ENCODE peak calls at places on chromosomes 13 and 19, in seven cellular contexts. R, V, Y, J, X, Q and T are unnamed samples.

GRCh38 chr13:33032037-33032625 is 15.9 kb downstream of the KL start:
- DNase-seq in R (no peak), V (no peak), Y (no peak), J (no peak), X (peak), Q (no peak), T (no peak)

GRCh38 chr19:41801031-41801430 is 4.6 kb downstream of the CEACAM3 start:
- DNase-seq in R (no peak), V (no peak), Y (no peak), J (no peak), X (no peak), Q (no peak), T (peak)

GRCh38 chr13:47794963-47795362 is 206.1 kb downstream of the SUCLA2 start:
- DNase-seq in R (no peak), V (no peak), Y (no peak), J (peak), X (no peak), Q (no peak), T (no peak)

GRCh38 chr13:23381877-23382276 is 51.6 kb downstream of the SACS start:
- DNase-seq in R (no peak), V (no peak), Y (no peak), J (no peak), X (no peak), Q (no peak), T (no peak)

GRCh38 chr13:95136638-95137037 is 164.6 kb downstream of the ABCC4 start:
- DNase-seq in R (no peak), V (no peak), Y (no peak), J (no peak), X (no peak), Q (no peak), T (no peak)

GRCh38 chr19:495440-496332 is 600 bp upstream of the MADCAM1 start:
- DNase-seq in R (no peak), V (no peak), Y (no peak), J (peak), X (peak), Q (no peak), T (no peak)

GRCh38 chr13:28355822-28356371 is 139.0 kb downstream of the FLT1 start:
- DNase-seq in R (no peak), V (no peak), Y (no peak), J (peak), X (no peak), Q (no peak), T (no peak)

GRCh38 chr13:107370036-107370785 is 802.3 kb upstream of the ARGLU1 start:
- DNase-seq in R (no peak), V (no peak), Y (no peak), J (no peak), X (no peak), Q (no peak), T (no peak)

GRCh38 chr13:22938576-22938975 is 242.2 kb upstream of the SGCG start:
- DNase-seq in R (no peak), V (no peak), Y (no peak), J (no peak), X (no peak), Q (no peak), T (no peak)

GRCh38 chr19:42021185-42021584 is 27.2 kb upstream of the ATP1A3 start:
- DNase-seq in R (no peak), V (no peak), Y (no peak), J (no peak), X (no peak), Q (no peak), T (no peak)

GRCh38 chr19:34351382-34351802 is 13.6 kb upstream of the GPI start:
- DNase-seq in R (no peak), V (no peak), Y (no peak), J (no peak), X (no peak), Q (no peak), T (no peak)

GRCh38 chr19:36110487-36111199 is at the start of gene OVOL3:
- DNase-seq in R (no peak), V (no peak), Y (no peak), J (no peak), X (no peak), Q (no peak), T (no peak)

GRCh38 chr19:38538793-38539528 is 78.8 kb downstream of the MAP4K1 start:
- DNase-seq in R (no peak), V (no peak), Y (no peak), J (no peak), X (no peak), Q (no peak), T (no peak)

GRCh38 chr19:48182434-48182833 is 12.0 kb downstream of the ZSWIM9 start:
- DNase-seq in R (no peak), V (no peak), Y (no peak), J (no peak), X (no peak), Q (peak), T (no peak)

GRCh38 chr13:33678084-33678483 is 139.9 kb upstream of the RFC3 start:
- DNase-seq in R (no peak), V (no peak), Y (no peak), J (peak), X (no peak), Q (no peak), T (no peak)

GRCh38 chr13:30780338-30780981 is 45.1 kb downstream of the ALOX5AP start:
- DNase-seq in R (no peak), V (no peak), Y (no peak), J (no peak), X (no peak), Q (no peak), T (no peak)

GRCh38 chr19:45340899-45341453 is 426 bp downstream of the KLC3 start:
- DNase-seq in R (no peak), V (no peak), Y (no peak), J (no peak), X (no peak), Q (no peak), T (peak)

GRCh38 chr19:46812898-46813569 is 24.6 kb upstream of the SLC1A5 start:
- DNase-seq in R (no peak), V (peak), Y (no peak), J (peak), X (peak), Q (peak), T (no peak)

GRCh38 chr19:7783991-7784421 is 21.0 kb downstream of the CLEC4M start:
- DNase-seq in R (no peak), V (no peak), Y (no peak), J (no peak), X (no peak), Q (no peak), T (peak)

GRCh38 chr13:104553156-104553555 is 1486.9 kb upstream of the SLC10A2 start:
- DNase-seq in R (no peak), V (no peak), Y (no peak), J (no peak), X (no peak), Q (no peak), T (no peak)

GRCh38 chr19:57406516-57407123 is 4.3 kb upstream of the ZNF17 start:
- DNase-seq in R (peak), V (no peak), Y (peak), J (peak), X (peak), Q (peak), T (peak)

GRCh38 chr19:38496603-38497487 is 63.4 kb downstream of the RYR1 start:
- DNase-seq in R (no peak), V (peak), Y (no peak), J (no peak), X (no peak), Q (peak), T (no peak)

GRCh38 chr13:41458939-41459753 is 1.8 kb downstream of the RGCC start:
- DNase-seq in R (peak), V (no peak), Y (peak), J (peak), X (peak), Q (no peak), T (peak)

GRCh38 chr13:71515639-71516038 is 351.4 kb downstream of the DACH1 start:
- DNase-seq in R (no peak), V (no peak), Y (no peak), J (no peak), X (no peak), Q (no peak), T (no peak)

GRCh38 chr19:12685831-12686230 is 2.0 kb upstream of the GNG14 start:
- DNase-seq in R (no peak), V (no peak), Y (no peak), J (no peak), X (no peak), Q (no peak), T (no peak)

GRCh38 chr19:12676928-12677327 is 4.8 kb downstream of the DHPS start:
- DNase-seq in R (no peak), V (no peak), Y (no peak), J (no peak), X (no peak), Q (no peak), T (no peak)

GRCh38 chr19:12676384-12676792 is 5.3 kb downstream of the DHPS start:
- DNase-seq in R (peak), V (peak), Y (peak), J (peak), X (peak), Q (peak), T (peak)

GRCh38 chr19:12680034-12680433 is 1.6 kb downstream of the DHPS start:
- DNase-seq in R (no peak), V (no peak), Y (no peak), J (no peak), X (no peak), Q (no peak), T (no peak)

DNA sequence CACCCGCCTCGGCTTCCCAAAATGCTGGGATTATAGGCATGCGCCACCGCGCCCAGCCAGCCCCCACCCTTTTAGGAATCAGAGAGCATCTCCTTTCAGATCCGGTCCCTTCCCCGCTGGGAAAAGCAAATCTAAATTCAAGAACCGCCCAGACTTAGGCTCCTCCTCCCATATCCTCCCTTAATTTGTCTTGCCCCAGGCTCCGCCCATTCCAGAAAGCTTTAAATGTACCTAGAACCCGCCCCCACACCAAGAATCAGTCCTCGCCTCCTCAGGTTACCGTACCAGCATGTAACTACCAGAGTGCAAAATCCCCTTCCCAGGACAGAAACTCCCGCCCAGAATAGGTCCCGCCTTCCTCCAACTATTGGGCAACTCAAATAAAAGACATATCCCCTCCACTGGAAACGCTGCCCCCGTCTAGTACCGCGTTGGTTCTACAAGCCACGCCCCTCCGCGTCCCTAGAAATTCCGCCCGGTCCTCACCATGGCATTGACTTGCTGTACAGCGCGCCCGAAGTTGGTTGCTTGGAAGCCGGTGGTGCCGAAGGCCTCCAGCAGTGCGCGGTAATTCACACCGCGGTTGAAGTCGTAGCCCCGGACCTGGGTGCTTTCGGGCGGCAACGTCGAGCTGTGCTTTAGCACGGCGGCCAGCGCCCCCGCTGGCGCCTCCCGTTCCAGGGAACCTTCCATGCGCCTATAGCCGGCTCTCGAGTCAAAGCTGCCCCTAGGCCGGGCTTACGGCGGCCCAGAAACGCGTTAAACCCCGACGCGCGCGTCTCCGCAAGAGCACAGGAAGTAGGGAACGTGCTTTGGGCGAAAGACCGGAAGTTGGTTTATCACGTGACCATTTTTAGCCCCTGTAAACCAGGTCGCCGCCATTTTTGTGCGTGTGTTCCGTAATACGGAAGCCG is at the start of gene DHPS:
- DNase-seq in R (peak), V (peak), Y (peak), J (peak), X (peak), Q (peak), T (peak)
- TF ChIP-seq POLR2A in R (peak), V (peak), Y (peak), J (peak), X (peak), Q (no peak), T (no peak)

GRCh38 chr13:80337706-80338105 is 3.2 kb downstream of the SPRY2 start:
- DNase-seq in R (no peak), V (no peak), Y (no peak), J (no peak), X (no peak), Q (no peak), T (no peak)
- H3K4me3 ChIP-seq in R (peak), V (peak), Y (peak), J (no peak), X (peak), Q (peak), T (no peak)

GRCh38 chr13:99226493-99226892 is 25.8 kb downstream of the UBAC2 start:
- DNase-seq in R (no peak), V (no peak), Y (no peak), J (no peak), X (no peak), Q (no peak), T (no peak)
- TF ChIP-seq CTCF in R (no peak), V (no peak), Y (no peak), J (no peak), X (no peak), Q (no peak), T (no peak)

GRCh38 chr19:19064811-19065745 is 1.3 kb downstream of the SLC25A42 start:
- DNase-seq in R (peak), V (no peak), Y (peak), J (peak), X (peak), Q (no peak), T (no peak)
- TF ChIP-seq POLR2A in R (no peak), V (no peak), Y (no peak), J (no peak), X (no peak), Q (no peak), T (no peak)

GRCh38 chr19:6719540-6719861 is 949 bp downstream of the C3 start:
- DNase-seq in R (no peak), V (no peak), Y (no peak), J (no peak), X (no peak), Q (no peak), T (no peak)

GRCh38 chr19:6718741-6719539 is 1.5 kb downstream of the C3 start:
- DNase-seq in R (no peak), V (peak), Y (no peak), J (peak), X (no peak), Q (peak), T (no peak)

GRCh38 chr19:6721113-6721474 is 644 bp upstream of the C3 start:
- DNase-seq in R (no peak), V (no peak), Y (no peak), J (no peak), X (no peak), Q (no peak), T (no peak)

GRCh38 chr19:6720369-6721112 is at the start of gene C3:
- DNase-seq in R (no peak), V (peak), Y (no peak), J (peak), X (peak), Q (peak), T (peak)

GRCh38 chr19:6719992-6720368 is 470 bp downstream of the C3 start:
- DNase-seq in R (no peak), V (no peak), Y (no peak), J (no peak), X (no peak), Q (no peak), T (no peak)
- H3K4me3 ChIP-seq in R (peak), V (peak), Y (no peak), J (no peak), X (peak), Q (no peak), T (no peak)

DNA sequence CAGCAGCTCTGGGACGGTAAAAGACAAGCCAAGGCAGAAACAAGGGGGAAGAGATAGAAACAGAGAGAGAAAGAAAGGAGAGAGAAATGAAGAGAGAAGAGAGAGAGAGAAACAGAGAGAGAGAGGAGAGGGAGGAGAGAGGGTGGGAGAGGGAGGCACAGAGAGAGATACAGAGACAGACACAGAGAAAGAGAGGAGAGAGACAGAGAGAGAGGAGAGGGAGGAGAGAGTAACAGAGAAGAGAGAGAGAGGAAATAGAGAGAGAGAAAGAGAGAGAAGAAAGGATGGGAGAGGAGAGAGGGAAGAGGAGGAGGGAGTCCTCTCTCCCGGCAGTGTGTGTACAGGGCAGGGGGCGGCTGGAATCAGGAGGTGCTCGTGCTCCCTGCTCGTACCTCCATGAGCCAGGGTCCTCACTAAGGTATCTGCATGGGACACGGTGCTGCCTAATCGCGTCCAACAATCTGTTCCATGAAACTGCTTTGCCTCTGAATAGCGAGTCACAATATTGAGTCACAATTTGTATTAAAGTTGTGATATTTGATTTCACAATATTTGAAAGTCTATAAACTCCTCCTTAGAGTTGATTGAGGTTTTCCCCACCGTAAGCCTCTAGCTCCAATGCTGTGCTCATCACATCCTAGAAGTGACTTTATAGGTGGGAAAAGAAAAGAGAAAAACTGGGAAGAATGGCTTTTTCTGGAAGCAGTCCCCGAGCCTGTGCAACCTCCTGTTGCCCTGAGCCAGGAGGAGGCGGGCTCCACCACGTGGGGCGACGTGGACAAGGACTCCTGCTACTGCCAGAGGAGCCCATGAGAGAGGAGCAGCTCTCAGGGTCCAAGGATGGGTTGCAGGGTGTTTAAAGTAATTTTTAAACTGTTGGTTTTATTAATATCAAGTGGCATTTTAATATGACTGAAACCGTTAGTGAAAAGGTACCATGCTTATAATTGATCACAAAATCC is 81.7 kb upstream of the ARHGEF7 start:
- DNase-seq in R (no peak), V (no peak), Y (no peak), J (peak), X (no peak), Q (no peak), T (no peak)
- TF ChIP-seq CTCF in R (no peak), V (no peak), Y (no peak), J (peak), X (no peak), Q (no peak), T (no peak)

GRCh38 chr19:53553865-53554791 is 16.2 kb downstream of the ZNF331 start:
- DNase-seq in R (peak), V (peak), Y (peak), J (no peak), X (peak), Q (peak), T (peak)
- TF ChIP-seq POLR2A in R (peak), V (peak), Y (peak), J (no peak), X (peak), Q (no peak), T (no peak)

GRCh38 chr13:114027046-114027760 is 53.3 kb upstream of the C13orf46 start:
- DNase-seq in R (no peak), V (peak), Y (no peak), J (no peak), X (peak), Q (no peak), T (no peak)
- H3K4me3 ChIP-seq in R (no peak), V (no peak), Y (no peak), J (no peak), X (no peak), Q (no peak), T (no peak)